ENCODE peak calls at places on chromosomes 5 and 9, in ten cellular contexts. One of them, this sample, is unnamed. For H3K9me3 and H3K4me1, the result is how much of the 10 kb centered on the place peaks cover.

GRCh38 chr9:107000218-107000617 is 137.3 kb downstream of the ZNF462 start:
- DNase-seq in upper lobe of left lung: no peak
- DNase-seq in lower lobe of right lung: no peak
- DNase-seq in lung: no peak
- DNase-seq in K562: no peak
- DNase-seq in HCT116: no peak
- DNase-seq in breast epithelium: no peak
- DNase-seq in PC-3: no peak
- DNase-seq in transverse colon: no peak
- DNase-seq in neural progenitor cell: no peak
- DNase-seq in this sample: no peak

GRCh38 chr9:38417003-38417965 is 7.0 kb downstream of the IGFBPL1 start:
- DNase-seq in upper lobe of left lung: no peak
- DNase-seq in lower lobe of right lung: no peak
- DNase-seq in lung: no peak
- DNase-seq in K562: peak
- DNase-seq in HCT116: peak
- DNase-seq in breast epithelium: no peak
- DNase-seq in PC-3: peak
- DNase-seq in transverse colon: peak
- DNase-seq in neural progenitor cell: peak
- DNase-seq in this sample: no peak

GRCh38 chr5:150358261-150359095 is 981 bp downstream of the TCOF1 start:
- DNase-seq in upper lobe of left lung: no peak
- DNase-seq in lower lobe of right lung: no peak
- DNase-seq in lung: no peak
- DNase-seq in K562: no peak
- DNase-seq in HCT116: peak
- DNase-seq in breast epithelium: no peak
- DNase-seq in PC-3: peak
- DNase-seq in transverse colon: no peak
- DNase-seq in neural progenitor cell: no peak
- DNase-seq in this sample: no peak

GRCh38 chr5:143135832-143136551 is 267.5 kb downstream of the NR3C1 start:
- DNase-seq in upper lobe of left lung: no peak
- DNase-seq in lower lobe of right lung: no peak
- DNase-seq in lung: no peak
- DNase-seq in K562: no peak
- DNase-seq in HCT116: no peak
- DNase-seq in breast epithelium: no peak
- DNase-seq in PC-3: no peak
- DNase-seq in transverse colon: no peak
- DNase-seq in neural progenitor cell: no peak
- DNase-seq in this sample: no peak

GRCh38 chr5:173247504-173247903 is 12.5 kb upstream of the NKX2-5 start:
- DNase-seq in upper lobe of left lung: no peak
- DNase-seq in lower lobe of right lung: no peak
- DNase-seq in lung: no peak
- DNase-seq in K562: no peak
- DNase-seq in HCT116: no peak
- DNase-seq in breast epithelium: no peak
- DNase-seq in PC-3: no peak
- DNase-seq in transverse colon: no peak
- DNase-seq in neural progenitor cell: no peak
- DNase-seq in this sample: no peak

GRCh38 chr5:126384985-126385384 is 38.2 kb upstream of the GRAMD2B start:
- DNase-seq in upper lobe of left lung: no peak
- DNase-seq in lower lobe of right lung: no peak
- DNase-seq in lung: no peak
- DNase-seq in K562: no peak
- DNase-seq in HCT116: no peak
- DNase-seq in breast epithelium: no peak
- DNase-seq in PC-3: peak
- DNase-seq in transverse colon: no peak
- DNase-seq in neural progenitor cell: no peak
- DNase-seq in this sample: no peak

GRCh38 chr9:37541465-37541864 is 34.7 kb downstream of the FBXO10 start:
- DNase-seq in upper lobe of left lung: peak
- DNase-seq in lower lobe of right lung: no peak
- DNase-seq in lung: no peak
- DNase-seq in K562: no peak
- DNase-seq in HCT116: no peak
- DNase-seq in breast epithelium: no peak
- DNase-seq in PC-3: no peak
- DNase-seq in transverse colon: no peak
- DNase-seq in neural progenitor cell: no peak
- DNase-seq in this sample: no peak

GRCh38 chr5:83029912-83030311 is 47.3 kb downstream of the TMEM167A start:
- DNase-seq in upper lobe of left lung: no peak
- DNase-seq in lower lobe of right lung: no peak
- DNase-seq in lung: no peak
- DNase-seq in K562: peak
- DNase-seq in HCT116: no peak
- DNase-seq in breast epithelium: no peak
- DNase-seq in PC-3: no peak
- DNase-seq in transverse colon: no peak
- DNase-seq in neural progenitor cell: no peak
- DNase-seq in this sample: no peak

GRCh38 chr9:111450114-111450513 is 34.1 kb downstream of the ECPAS start:
- DNase-seq in upper lobe of left lung: no peak
- DNase-seq in lower lobe of right lung: no peak
- DNase-seq in lung: no peak
- DNase-seq in K562: no peak
- DNase-seq in HCT116: no peak
- DNase-seq in breast epithelium: no peak
- DNase-seq in PC-3: no peak
- DNase-seq in transverse colon: no peak
- DNase-seq in neural progenitor cell: no peak
- DNase-seq in this sample: no peak

GRCh38 chr9:69171049-69171448 is 3.0 kb upstream of the TJP2 start:
- DNase-seq in upper lobe of left lung: no peak
- DNase-seq in lower lobe of right lung: no peak
- DNase-seq in lung: no peak
- DNase-seq in K562: peak
- DNase-seq in HCT116: no peak
- DNase-seq in breast epithelium: peak
- DNase-seq in PC-3: peak
- DNase-seq in transverse colon: no peak
- DNase-seq in neural progenitor cell: no peak
- DNase-seq in this sample: no peak

GRCh38 chr9:112012026-112012902 is 115.7 kb downstream of the UGCG start:
- DNase-seq in upper lobe of left lung: no peak
- DNase-seq in lower lobe of right lung: peak
- DNase-seq in lung: peak
- DNase-seq in K562: peak
- DNase-seq in HCT116: peak
- DNase-seq in breast epithelium: peak
- DNase-seq in PC-3: peak
- DNase-seq in transverse colon: peak
- DNase-seq in neural progenitor cell: no peak
- DNase-seq in this sample: peak

GRCh38 chr9:125747765-125748510 is 765 bp downstream of the PBX3 start:
- DNase-seq in upper lobe of left lung: peak
- DNase-seq in lower lobe of right lung: peak
- DNase-seq in lung: peak
- DNase-seq in K562: peak
- DNase-seq in HCT116: no peak
- DNase-seq in breast epithelium: no peak
- DNase-seq in PC-3: peak
- DNase-seq in transverse colon: peak
- DNase-seq in neural progenitor cell: peak
- DNase-seq in this sample: no peak

GRCh38 chr5:102895976-102896375 is 140.9 kb downstream of the PAM start:
- DNase-seq in upper lobe of left lung: no peak
- DNase-seq in lower lobe of right lung: no peak
- DNase-seq in lung: no peak
- DNase-seq in K562: no peak
- DNase-seq in HCT116: no peak
- DNase-seq in breast epithelium: no peak
- DNase-seq in PC-3: no peak
- DNase-seq in transverse colon: no peak
- DNase-seq in neural progenitor cell: no peak
- DNase-seq in this sample: no peak

GRCh38 chr9:112831281-112831851 is 59.3 kb downstream of the SLC46A2 start:
- DNase-seq in upper lobe of left lung: no peak
- DNase-seq in lower lobe of right lung: peak
- DNase-seq in lung: peak
- DNase-seq in K562: no peak
- DNase-seq in HCT116: no peak
- DNase-seq in breast epithelium: peak
- DNase-seq in PC-3: peak
- DNase-seq in transverse colon: peak
- DNase-seq in neural progenitor cell: no peak
- DNase-seq in this sample: no peak

GRCh38 chr5:15933481-15934207 is 245.9 kb downstream of the MARCHF11 start:
- DNase-seq in upper lobe of left lung: no peak
- DNase-seq in lower lobe of right lung: no peak
- DNase-seq in lung: no peak
- DNase-seq in K562: no peak
- DNase-seq in HCT116: no peak
- DNase-seq in breast epithelium: no peak
- DNase-seq in PC-3: no peak
- DNase-seq in transverse colon: no peak
- DNase-seq in neural progenitor cell: peak
- DNase-seq in this sample: no peak

GRCh38 chr5:98458726-98459125 is 314.7 kb upstream of the RGMB start:
- DNase-seq in upper lobe of left lung: no peak
- DNase-seq in lower lobe of right lung: no peak
- DNase-seq in lung: no peak
- DNase-seq in K562: no peak
- DNase-seq in HCT116: no peak
- DNase-seq in breast epithelium: no peak
- DNase-seq in PC-3: no peak
- DNase-seq in transverse colon: no peak
- DNase-seq in neural progenitor cell: no peak
- DNase-seq in this sample: no peak

GRCh38 chr5:98463676-98464075 is 309.8 kb upstream of the RGMB start:
- DNase-seq in upper lobe of left lung: no peak
- DNase-seq in lower lobe of right lung: no peak
- DNase-seq in lung: no peak
- DNase-seq in K562: no peak
- DNase-seq in HCT116: no peak
- DNase-seq in breast epithelium: no peak
- DNase-seq in PC-3: no peak
- DNase-seq in transverse colon: no peak
- DNase-seq in neural progenitor cell: no peak
- DNase-seq in this sample: no peak

GRCh38 chr5:98463222-98463621 is 310.2 kb upstream of the RGMB start:
- DNase-seq in upper lobe of left lung: no peak
- DNase-seq in lower lobe of right lung: no peak
- DNase-seq in lung: no peak
- DNase-seq in K562: no peak
- DNase-seq in HCT116: no peak
- DNase-seq in breast epithelium: no peak
- DNase-seq in PC-3: no peak
- DNase-seq in transverse colon: no peak
- DNase-seq in neural progenitor cell: no peak
- DNase-seq in this sample: no peak

GRCh38 chr5:98460536-98460935 is 312.9 kb upstream of the RGMB start:
- DNase-seq in upper lobe of left lung: no peak
- DNase-seq in lower lobe of right lung: no peak
- DNase-seq in lung: no peak
- DNase-seq in K562: no peak
- DNase-seq in HCT116: no peak
- DNase-seq in breast epithelium: no peak
- DNase-seq in PC-3: peak
- DNase-seq in transverse colon: no peak
- DNase-seq in neural progenitor cell: no peak
- DNase-seq in this sample: no peak

GRCh38 chr5:98461485-98461884 is 312.0 kb upstream of the RGMB start:
- DNase-seq in upper lobe of left lung: no peak
- DNase-seq in lower lobe of right lung: no peak
- DNase-seq in lung: no peak
- DNase-seq in K562: no peak
- DNase-seq in HCT116: no peak
- DNase-seq in breast epithelium: no peak
- DNase-seq in PC-3: no peak
- DNase-seq in transverse colon: no peak
- DNase-seq in neural progenitor cell: no peak
- DNase-seq in this sample: no peak
- H3K9me3 ChIP-seq in upper lobe of left lung: under half
- H3K9me3 ChIP-seq in lower lobe of right lung: under half
- H3K9me3 ChIP-seq in lung: under half
- H3K9me3 ChIP-seq in K562: under half
- H3K9me3 ChIP-seq in HCT116: under half
- H3K9me3 ChIP-seq in breast epithelium: under half
- H3K9me3 ChIP-seq in PC-3: under half
- H3K9me3 ChIP-seq in transverse colon: under half
- H3K9me3 ChIP-seq in neural progenitor cell: under half
- H3K9me3 ChIP-seq in this sample: under half

GRCh38 chr5:91469517-91470165 is 86.5 kb upstream of the ARRDC3 start:
- DNase-seq in upper lobe of left lung: no peak
- DNase-seq in lower lobe of right lung: no peak
- DNase-seq in lung: no peak
- DNase-seq in K562: peak
- DNase-seq in HCT116: no peak
- DNase-seq in breast epithelium: no peak
- DNase-seq in PC-3: peak
- DNase-seq in transverse colon: no peak
- DNase-seq in neural progenitor cell: no peak
- DNase-seq in this sample: no peak
- H3K27ac ChIP-seq in upper lobe of left lung: peak
- H3K27ac ChIP-seq in lower lobe of right lung: peak
- H3K27ac ChIP-seq in lung: peak
- H3K27ac ChIP-seq in K562: no peak
- H3K27ac ChIP-seq in HCT116: no peak
- H3K27ac ChIP-seq in breast epithelium: no peak
- H3K27ac ChIP-seq in PC-3: peak
- H3K27ac ChIP-seq in transverse colon: peak
- H3K27ac ChIP-seq in neural progenitor cell: no peak
- H3K27ac ChIP-seq in this sample: peak

DNA sequence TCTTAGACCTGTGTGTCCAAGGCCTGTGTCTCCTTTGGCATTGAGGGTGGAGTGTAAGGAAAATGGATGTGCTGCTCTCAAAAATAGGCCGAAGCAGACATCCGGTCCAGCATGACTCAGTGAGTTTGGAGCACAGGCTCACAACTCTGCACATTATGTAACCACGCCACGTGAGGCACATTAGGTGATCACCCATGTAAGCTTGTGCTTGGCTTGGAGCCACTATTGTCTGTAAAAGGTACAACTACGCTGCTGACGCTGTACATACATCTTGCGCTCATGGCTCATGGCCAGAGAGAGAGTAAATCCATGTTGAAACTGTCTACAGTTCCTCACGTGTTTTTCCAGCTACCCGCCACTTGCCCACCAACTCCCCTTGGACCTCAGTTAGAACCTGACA is 177.5 kb downstream of the PDE4D start:
- DNase-seq in upper lobe of left lung: no peak
- DNase-seq in lower lobe of right lung: no peak
- DNase-seq in lung: no peak
- DNase-seq in K562: no peak
- DNase-seq in HCT116: no peak
- DNase-seq in breast epithelium: no peak
- DNase-seq in PC-3: no peak
- DNase-seq in transverse colon: no peak
- DNase-seq in neural progenitor cell: no peak
- DNase-seq in this sample: no peak
- H3K4me1 ChIP-seq in upper lobe of left lung: under half
- H3K4me1 ChIP-seq in lower lobe of right lung: under half
- H3K4me1 ChIP-seq in lung: under half
- H3K4me1 ChIP-seq in K562: under half
- H3K4me1 ChIP-seq in HCT116: under half
- H3K4me1 ChIP-seq in breast epithelium: under half
- H3K4me1 ChIP-seq in PC-3: under half
- H3K4me1 ChIP-seq in transverse colon: under half
- H3K4me1 ChIP-seq in neural progenitor cell: under half
- H3K4me1 ChIP-seq in this sample: under half

GRCh38 chr5:1217596-1218206 is 7.5 kb upstream of the SLC6A18 start:
- DNase-seq in upper lobe of left lung: peak
- DNase-seq in lower lobe of right lung: no peak
- DNase-seq in lung: no peak
- DNase-seq in K562: no peak
- DNase-seq in HCT116: no peak
- DNase-seq in breast epithelium: no peak
- DNase-seq in PC-3: no peak
- DNase-seq in transverse colon: no peak
- DNase-seq in neural progenitor cell: peak
- DNase-seq in this sample: no peak
- H3K9me3 ChIP-seq in upper lobe of left lung: under half
- H3K9me3 ChIP-seq in lower lobe of right lung: under half
- H3K9me3 ChIP-seq in lung: under half
- H3K9me3 ChIP-seq in K562: under half
- H3K9me3 ChIP-seq in HCT116: under half
- H3K9me3 ChIP-seq in breast epithelium: under half
- H3K9me3 ChIP-seq in PC-3: under half
- H3K9me3 ChIP-seq in transverse colon: under half
- H3K9me3 ChIP-seq in neural progenitor cell: under half
- H3K9me3 ChIP-seq in this sample: under half

This sample was measured in thoracic aorta.